ENCODE peak calls at places on chromosomes 2 and 18, in four cellular contexts. J, C, O and Z are unnamed samples.

GRCh38 chr2:5980351-5981054 is 288.3 kb downstream of the SOX11 start:
- DNase-seq in J (no peak), C (no peak), O (no peak), Z (no peak)

GRCh38 chr2:37780097-37780676 is 108.7 kb upstream of the CDC42EP3 start:
- DNase-seq in J (no peak), C (no peak), O (no peak), Z (peak; percentile 46)

GRCh38 chr2:147554708-147555107 is 290.1 kb upstream of the ACVR2A start:
- DNase-seq in J (no peak), C (no peak), O (no peak), Z (no peak)

GRCh38 chr18:12041561-12041960 is 52.1 kb upstream of the ANKRD62 start:
- DNase-seq in J (peak; percentile 93), C (no peak), O (no peak), Z (peak; percentile 50)

GRCh38 chr2:225354281-225354774 is 45.2 kb upstream of the NYAP2 start:
- DNase-seq in J (peak; percentile 81), C (no peak), O (no peak), Z (peak; percentile 35)

GRCh38 chr2:220789961-220790360 is 782.1 kb downstream of the EPHA4 start:
- DNase-seq in J (peak; percentile 52), C (no peak), O (no peak), Z (peak; percentile 26)

GRCh38 chr18:35577045-35577848 is 4.3 kb upstream of the GALNT1 start:
- DNase-seq in J (no peak), C (no peak), O (no peak), Z (no peak)

GRCh38 chr2:497770-498492 is 179.3 kb downstream of the TMEM18 start:
- DNase-seq in J (no peak), C (no peak), O (no peak), Z (no peak)

GRCh38 chr2:26609839-26610277 is 31.3 kb downstream of the CIB4 start:
- DNase-seq in J (no peak), C (no peak), O (no peak), Z (no peak)

GRCh38 chr2:47402555-47402804 is 476 bp upstream of the MSH2 start:
- DNase-seq in J (no peak), C (no peak), O (no peak), Z (no peak)

GRCh38 chr18:61554946-61555361 is 221.7 kb downstream of the CDH20 start:
- DNase-seq in J (no peak), C (no peak), O (no peak), Z (no peak)